ENCODE peak calls at places on chromosomes 1 and 21, in six cellular contexts. B is breast epithelium, M is body of pancreas, R is psoas muscle, D is uterus, E is brain microvascular endothelial cell. C is an unnamed sample.

GRCh38 chr1:160404094-160404493 is 3.7 kb downstream of the VANGL2 start:
- DNase-seq in B (no peak), D (no peak), M (no peak), R (no peak), E (no peak), C (no peak)

GRCh38 chr21:42253466-42253865 is 34.5 kb downstream of the ABCG1 start:
- DNase-seq in D (no peak), M (no peak), R (peak), E (no peak), B (no peak), C (no peak)

GRCh38 chr1:218496561-218496960 is 151.4 kb downstream of the TGFB2 start:
- DNase-seq in D (no peak), B (no peak), E (peak), R (no peak), M (no peak), C (peak)

GRCh38 chr1:15128520-15129313 is 24.8 kb upstream of the TMEM51 start:
- DNase-seq in B (peak), M (peak), D (peak), R (peak), E (peak), C (peak)

GRCh38 chr1:218266356-218266755 is 18.7 kb upstream of the RRP15 start:
- DNase-seq in E (no peak), R (no peak), D (no peak), M (no peak), B (no peak), C (no peak)

GRCh38 chr1:162139398-162139685 is 69.9 kb downstream of the NOS1AP start:
- DNase-seq in B (no peak), R (no peak), M (no peak), D (no peak), E (no peak), C (no peak)

GRCh38 chr1:225454067-225454618 is 26.3 kb upstream of the LBR start:
- DNase-seq in B (no peak), D (no peak), M (peak), R (no peak), E (no peak), C (no peak)

GRCh38 chr1:168291222-168291824 is 10.6 kb downstream of the TBX19 start:
- DNase-seq in B (no peak), R (no peak), E (no peak), D (no peak), M (no peak), C (no peak)

GRCh38 chr1:202858789-202859414 is 30.0 kb downstream of the RABIF start:
- DNase-seq in R (peak), E (no peak), D (peak), M (no peak), B (no peak), C (no peak)

GRCh38 chr1:204751883-204752687 is 66.5 kb upstream of the LRRN2 start:
- DNase-seq in M (peak), D (no peak), B (peak), R (no peak), E (no peak), C (no peak)

GRCh38 chr1:111139234-111139955 is 498 bp downstream of the DRAM2 start:
- DNase-seq in D (no peak), R (no peak), E (peak), B (no peak), M (peak), C (peak)

GRCh38 chr1:51296379-51297357 is 33.7 kb downstream of the TTC39A start:
- DNase-seq in M (peak), R (peak), D (peak), E (peak), B (peak), C (peak)

GRCh38 chr1:24266398-24266941 is 52.7 kb upstream of the GRHL3 start:
- DNase-seq in D (no peak), E (peak), R (peak), M (no peak), B (no peak), C (peak)

GRCh38 chr1:40318970-40319621 is 2.0 kb upstream of the COL9A2 start:
- DNase-seq in R (no peak), M (no peak), B (no peak), E (no peak), D (no peak), C (no peak)

GRCh38 chr1:171743014-171743870 is 1.4 kb upstream of the VAMP4 start:
- DNase-seq in B (no peak), R (no peak), D (no peak), E (peak), M (no peak), C (peak)

DNA sequence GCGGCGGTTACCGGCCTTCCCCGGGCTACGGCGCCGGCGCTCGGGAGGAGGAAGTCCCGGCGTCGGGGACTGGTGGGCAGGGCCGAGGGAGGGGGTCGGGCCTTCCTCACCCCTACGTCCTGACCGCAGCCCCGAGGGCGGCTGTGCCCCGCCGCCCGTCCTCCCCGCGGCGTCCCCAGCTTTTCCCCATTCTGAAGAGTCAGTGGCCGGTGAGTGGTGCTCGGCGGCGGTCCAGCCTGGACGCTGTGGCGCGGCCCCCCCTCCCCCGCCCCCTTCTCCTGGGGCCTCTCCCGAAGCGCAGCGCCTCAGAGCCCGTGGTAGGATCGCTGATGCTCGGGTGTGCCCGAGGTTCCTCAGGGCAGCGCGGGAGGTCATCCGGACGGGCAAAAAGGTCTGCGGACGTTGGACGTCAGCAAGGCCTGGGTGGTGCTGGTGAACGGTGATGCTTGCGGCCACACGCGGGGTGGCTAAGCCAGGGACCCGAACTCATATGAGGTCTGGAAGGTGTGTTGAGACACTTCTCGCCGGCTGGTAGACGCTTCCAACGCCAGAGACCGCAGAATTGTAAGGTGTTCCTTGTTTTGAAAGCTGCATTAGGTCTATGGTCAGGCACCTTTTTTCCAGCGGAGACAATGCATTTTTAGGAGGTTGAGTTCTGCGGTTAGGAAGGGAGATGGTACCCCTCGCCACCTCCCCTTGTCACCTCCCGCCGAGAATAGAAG is 725 bp downstream of the SLC25A33 start:
- DNase-seq in B (no peak), R (peak), D (peak), E (peak), M (peak), C (peak)
- H3K27ac ChIP-seq in B (peak), R (peak), D (peak), E (peak), M (peak), C (peak)

GRCh38 chr1:234489692-234490065 is 10.7 kb upstream of the TARBP1 start:
- DNase-seq in M (no peak), E (no peak), D (no peak), R (no peak), B (no peak), C (no peak)

GRCh38 chr1:234490789-234491479 is 12.0 kb upstream of the TARBP1 start:
- DNase-seq in R (no peak), M (no peak), B (no peak), E (no peak), D (no peak), C (no peak)

GRCh38 chr1:234495231-234495990 is 16.4 kb upstream of the TARBP1 start:
- DNase-seq in R (no peak), D (no peak), M (no peak), E (peak), B (no peak), C (no peak)

GRCh38 chr1:234497589-234497988 is 18.6 kb upstream of the TARBP1 start:
- DNase-seq in D (no peak), R (no peak), B (no peak), M (no peak), E (no peak), C (no peak)

GRCh38 chr1:234494049-234494448 is 15.1 kb upstream of the TARBP1 start:
- DNase-seq in B (no peak), M (no peak), E (no peak), D (no peak), R (no peak), C (no peak)
- H3K27ac ChIP-seq in B (no peak), M (no peak), E (no peak), D (no peak), R (no peak), C (no peak)

GRCh38 chr1:242243472-242243871 is 244.6 kb upstream of the MAP1LC3C start:
- DNase-seq in D (no peak), E (no peak), M (no peak), R (no peak), B (no peak), C (no peak)
- H3K27ac ChIP-seq in D (no peak), E (no peak), M (no peak), R (no peak), B (no peak), C (no peak)

GRCh38 chr1:36380782-36381181 is 4.9 kb downstream of the STK40 start:
- DNase-seq in M (no peak), B (no peak), R (no peak), E (no peak), D (no peak), C (no peak)
- H3K27ac ChIP-seq in M (peak), B (peak), R (no peak), E (no peak), D (peak), C (peak)

DNA sequence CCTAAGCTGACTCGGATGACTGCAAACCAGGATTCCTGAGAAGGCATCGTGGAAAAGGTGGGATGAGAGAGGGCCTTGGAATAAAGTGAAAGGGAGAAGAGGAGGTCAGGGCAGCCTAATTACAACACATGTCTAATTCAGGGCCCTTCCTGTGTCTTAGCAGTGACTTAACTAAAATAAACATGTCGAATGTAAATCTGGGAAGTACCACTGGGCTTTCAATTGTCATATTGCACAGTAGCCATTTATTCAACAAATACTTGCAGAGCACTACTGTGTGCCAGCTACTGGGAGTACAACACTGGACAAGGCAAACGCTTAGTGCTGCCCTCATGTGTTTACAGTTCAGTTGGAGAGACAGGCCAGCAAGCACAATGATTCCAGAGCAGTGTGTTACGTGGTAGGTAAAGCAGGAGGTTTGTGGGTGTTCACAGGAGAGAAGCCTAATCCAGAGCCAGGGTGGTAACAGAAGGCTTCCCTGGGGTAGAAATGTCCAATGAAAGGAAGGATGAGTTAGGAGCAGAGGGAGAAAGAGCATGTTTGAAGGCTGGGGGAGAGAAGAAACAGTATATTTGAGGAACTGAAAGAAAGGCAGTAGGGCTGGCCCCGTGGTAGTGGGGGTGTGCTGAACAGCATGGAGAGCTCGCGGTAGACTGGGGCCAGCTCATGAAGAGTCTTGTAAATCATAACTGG is 38.0 kb upstream of the RASAL2 start:
- DNase-seq in B (no peak), E (peak), R (no peak), M (no peak), D (no peak), C (no peak)
- H3K27ac ChIP-seq in B (peak), E (no peak), R (peak), M (no peak), D (peak), C (peak)

DNA sequence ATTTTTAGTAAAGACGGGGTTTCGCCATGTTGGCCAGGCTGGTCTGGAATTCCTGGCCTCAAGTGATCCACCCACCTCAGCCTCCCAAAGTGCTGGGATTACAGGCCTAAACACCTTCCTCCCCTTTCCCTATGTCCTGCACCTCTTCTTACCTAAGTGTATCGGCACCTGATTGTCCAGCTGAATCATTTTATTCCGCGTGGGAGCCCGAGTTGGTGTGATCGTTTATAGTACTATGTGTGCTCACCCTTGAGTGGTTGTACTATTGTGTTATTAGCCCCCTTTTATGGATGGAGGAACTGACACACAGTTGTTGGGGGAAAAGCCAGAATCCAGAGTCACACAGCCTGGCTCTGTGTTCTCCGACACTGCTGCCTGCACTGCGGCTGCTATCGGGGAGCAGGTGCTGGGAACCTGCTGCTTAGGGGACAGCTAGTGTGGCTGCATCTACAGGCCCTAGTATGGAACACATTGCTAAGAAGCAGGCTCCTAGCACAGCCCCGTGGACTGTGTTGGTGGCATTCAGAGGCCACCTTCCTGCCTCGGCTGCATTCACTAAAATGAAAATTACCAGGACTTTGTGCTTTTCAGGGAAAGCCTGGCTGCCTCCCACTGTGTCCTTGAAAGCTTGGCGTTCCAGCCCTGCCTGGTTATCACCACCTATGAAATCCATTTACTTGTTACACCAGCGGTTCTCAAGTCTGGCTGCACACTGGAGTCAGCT is 21.6 kb downstream of the ENO1 start:
- DNase-seq in B (no peak), M (peak), D (no peak), R (no peak), E (no peak), C (no peak)
- H3K27ac ChIP-seq in B (no peak), M (no peak), D (no peak), R (peak), E (no peak), C (no peak)

GRCh38 chr1:235953801-235954200 is 87.1 kb upstream of the LYST start:
- DNase-seq in M (no peak), R (no peak), D (no peak), E (peak), B (no peak), C (no peak)

GRCh38 chr1:235952950-235953615 is 86.4 kb upstream of the LYST start:
- DNase-seq in R (no peak), E (no peak), M (no peak), B (no peak), D (no peak), C (no peak)

GRCh38 chr1:235947989-235948388 is 81.3 kb upstream of the LYST start:
- DNase-seq in M (no peak), R (no peak), B (no peak), E (no peak), D (no peak), C (no peak)

GRCh38 chr1:235948774-235949427 is 82.2 kb upstream of the LYST start:
- DNase-seq in D (no peak), E (no peak), B (no peak), M (no peak), R (no peak), C (no peak)

DNA sequence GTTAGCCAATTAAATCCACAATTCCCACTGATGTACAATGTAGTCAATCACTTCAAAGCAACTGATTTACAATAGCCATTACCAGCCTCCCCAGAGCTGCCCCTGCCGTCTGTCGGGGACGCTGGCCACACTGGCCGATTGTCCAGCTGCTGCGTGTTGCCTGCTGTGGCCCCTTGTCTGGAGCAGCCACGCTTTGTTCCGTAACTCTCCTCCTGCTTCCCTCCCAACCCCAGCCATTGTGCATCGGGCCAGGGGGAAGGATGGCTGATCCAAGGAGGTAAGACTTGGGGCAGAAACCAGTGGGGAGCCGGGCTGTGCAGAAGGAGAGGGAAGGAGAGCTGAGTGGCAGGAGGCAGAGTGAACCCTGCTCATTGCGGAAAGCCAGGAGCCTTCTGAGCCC is 83.6 kb upstream of the LYST start:
- DNase-seq in M (no peak), B (no peak), D (no peak), E (no peak), R (no peak), C (no peak)
- H3K27ac ChIP-seq in M (no peak), B (no peak), D (no peak), E (no peak), R (no peak), C (no peak)

GRCh38 chr1:228802386-228803221 is 67.3 kb downstream of the RHOU start:
- DNase-seq in M (no peak), D (peak), R (no peak), E (no peak), B (no peak), C (no peak)
- H3K27ac ChIP-seq in M (no peak), D (peak), R (no peak), E (no peak), B (peak), C (peak)

GRCh38 chr1:84462118-84462517 is 16.9 kb upstream of the RPF1 start:
- DNase-seq in D (no peak), E (no peak), R (no peak), B (no peak), M (no peak), C (no peak)
- H3K27ac ChIP-seq in D (no peak), E (no peak), R (no peak), B (no peak), M (no peak), C (no peak)